ENCODE peak calls at places on chromosomes 7 and 10, in eight cellular contexts. R, W, J, P, U, G, C and M are unnamed samples.

GRCh38 chr10:13990918-13991317 is 339.8 kb downstream of the FRMD4A start:
- DNase-seq in R (no peak), P (no peak), W (no peak), J (peak; percentile 81), G (no peak), U (peak; percentile 75), C (no peak), M (peak; percentile 62)

GRCh38 chr10:103759100-103759781 is 96.1 kb downstream of the SH3PXD2A start:
- DNase-seq in J (peak; percentile 74), P (peak; percentile 75), W (no peak), C (peak; percentile 40), U (peak; percentile 65), G (peak; percentile 32), R (peak; percentile 59), M (peak; percentile 81)

GRCh38 chr10:51960494-51960895 is 261.1 kb upstream of the CSTF2T start:
- DNase-seq in U (peak; percentile 77), C (no peak), P (peak; percentile 8), R (no peak), W (peak; percentile 10), G (peak; percentile 37), J (peak; percentile 33), M (peak; percentile 59)

GRCh38 chr10:50625663-50626062 is 1.9 kb upstream of the SGMS1 start:
- DNase-seq in P (no peak), R (no peak), G (peak; percentile 17), J (no peak), W (no peak), U (peak; percentile 36), C (no peak), M (peak; percentile 18)

GRCh38 chr10:101444058-101444457 is 90.1 kb downstream of the BTRC start:
- DNase-seq in P (no peak), U (peak; percentile 23), C (no peak), G (peak; percentile 10), J (no peak), R (no peak), W (no peak), M (peak; percentile 5)

GRCh38 chr10:112585052-112585451 is 138.0 kb downstream of the VTI1A start:
- DNase-seq in G (no peak), U (peak; percentile 10), W (peak; percentile 36), R (no peak), J (peak; percentile 40), P (peak; percentile 38), C (no peak), M (peak; percentile 49)

GRCh38 chr7:142519077-142519789 is 230.0 kb upstream of the PRSS1 start:
- DNase-seq in R (no peak), G (no peak), W (no peak), C (no peak), P (no peak), U (no peak), J (peak; percentile 28), M (no peak)

GRCh38 chr10:104485632-104486031 is 132.0 kb downstream of the CFAP58 start:
- DNase-seq in J (no peak), W (peak; percentile 16), U (no peak), C (no peak), G (no peak), R (no peak), P (no peak), M (no peak)

GRCh38 chr7:73424486-73424885 is 9.1 kb upstream of the FZD9 start:
- DNase-seq in R (no peak), J (no peak), U (no peak), G (no peak), W (no peak), P (no peak), C (no peak), M (no peak)

GRCh38 chr7:54764861-54765260 is 5.8 kb upstream of the SEC61G start:
- DNase-seq in J (no peak), G (no peak), W (no peak), R (no peak), P (no peak), U (no peak), C (no peak), M (no peak)

GRCh38 chr10:75431180-75432111 is at the start of gene LRMDA:
- DNase-seq in G (no peak), J (no peak), P (no peak), W (no peak), R (peak; percentile 61), U (peak; percentile 52), C (no peak), M (no peak)

GRCh38 chr7:48384180-48384752 is 213.0 kb downstream of the ABCA13 start:
- DNase-seq in W (no peak), P (no peak), J (no peak), R (no peak), U (no peak), G (no peak), C (no peak), M (no peak)

GRCh38 chr7:98404840-98405239 is 4.0 kb upstream of the BAIAP2L1 start:
- DNase-seq in G (no peak), U (no peak), C (no peak), W (no peak), P (no peak), J (no peak), R (no peak), M (no peak)

GRCh38 chr7:125547505-125547904 is 617.9 kb upstream of the POT1 start:
- DNase-seq in R (no peak), P (no peak), J (no peak), G (no peak), U (no peak), C (no peak), W (no peak), M (no peak)

GRCh38 chr7:47358357-47358756 is 223.6 kb downstream of the TNS3 start:
- DNase-seq in U (no peak), C (no peak), W (no peak), P (no peak), R (no peak), J (no peak), G (no peak), M (no peak)

GRCh38 chr7:102095933-102096332 is 190.7 kb upstream of the SH2B2 start:
- DNase-seq in C (no peak), U (no peak), W (no peak), R (no peak), P (no peak), G (no peak), J (no peak), M (no peak)

GRCh38 chr10:119595715-119596515 is 849 bp downstream of the TIAL1 start:
- DNase-seq in R (peak; percentile 38), J (peak; percentile 32), W (no peak), U (peak; percentile 55), G (peak; percentile 61), C (no peak), P (no peak), M (peak; percentile 34)

GRCh38 chr7:90568213-90568612 is 27.9 kb upstream of the CDK14 start:
- DNase-seq in J (peak; percentile 21), P (no peak), U (no peak), R (no peak), C (no peak), G (no peak), W (no peak), M (peak; percentile 36)

GRCh38 chr7:150935149-150935548 is 43.0 kb downstream of the KCNH2 start:
- DNase-seq in G (no peak), P (no peak), C (no peak), J (no peak), W (no peak), U (no peak), R (no peak), M (no peak)

GRCh38 chr10:77801474-77802238 is 124.9 kb downstream of the DLG5 start:
- DNase-seq in U (peak; percentile 3), J (peak; percentile 33), P (no peak), R (no peak), G (peak; percentile 73), W (no peak), C (no peak), M (peak; percentile 45)

GRCh38 chr10:96021332-96021731 is 22.1 kb upstream of the CCNJ start:
- DNase-seq in C (no peak), R (no peak), U (no peak), P (no peak), G (no peak), J (no peak), W (no peak), M (no peak)

GRCh38 chr10:96023168-96023567 is 20.2 kb upstream of the CCNJ start:
- DNase-seq in G (no peak), P (no peak), C (no peak), R (no peak), W (no peak), J (no peak), U (no peak), M (no peak)

GRCh38 chr10:96022739-96023138 is 20.6 kb upstream of the CCNJ start:
- DNase-seq in C (no peak), G (no peak), U (no peak), W (no peak), J (no peak), R (no peak), P (no peak), M (no peak)

GRCh38 chr10:96025566-96025965 is 17.8 kb upstream of the CCNJ start:
- DNase-seq in U (peak; percentile 10), P (no peak), C (no peak), R (no peak), G (peak; percentile 63), W (peak; percentile 34), J (peak; percentile 7), M (no peak)
- TF ChIP-seq CTCF in U (no peak), P (peak; percentile 42), C (no peak), R (no peak), G (peak; percentile 46), W (no peak), J (peak; percentile 18), M (peak; percentile 20)

DNA sequence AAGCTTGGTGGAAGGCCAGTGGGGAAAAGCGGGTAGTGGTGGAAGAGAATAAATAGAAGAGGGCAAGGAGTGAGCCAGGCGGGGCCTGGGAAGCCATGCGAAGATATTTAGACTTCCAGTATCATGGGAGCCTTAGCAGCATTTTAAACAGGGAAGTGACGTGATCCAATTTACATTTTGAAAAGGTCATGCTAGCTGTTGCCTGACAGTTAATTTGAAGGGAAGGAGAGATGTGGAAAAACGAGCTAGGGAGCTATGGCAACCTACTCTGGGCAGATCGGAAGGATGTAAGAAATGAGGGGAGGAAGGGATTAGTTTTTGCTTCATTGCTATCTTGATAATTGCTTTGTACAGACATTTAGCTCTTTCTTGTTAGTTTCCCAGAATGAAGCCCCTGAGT is 13.1 kb upstream of the CALU start:
- DNase-seq in U (no peak), J (no peak), P (no peak), G (no peak), W (no peak), R (no peak), C (no peak), M (no peak)
- H3K4me3 ChIP-seq in U (no peak overlapping the region), J (no peak overlapping the region), P (no peak overlapping the region), G (no peak overlapping the region), W (no peak overlapping the region), R (no peak overlapping the region), C (no peak overlapping the region), M (no peak overlapping the region)

GRCh38 chr7:25180946-25181345 is 47.3 kb downstream of the NPVF start:
- DNase-seq in G (no peak), P (no peak), W (no peak), R (no peak), C (no peak), J (no peak), U (peak; percentile 9), M (no peak)
- TF ChIP-seq CTCF in G (no peak), P (no peak), W (no peak), R (no peak), C (no peak), J (no peak), U (no peak), M (peak; percentile 15)

DNA sequence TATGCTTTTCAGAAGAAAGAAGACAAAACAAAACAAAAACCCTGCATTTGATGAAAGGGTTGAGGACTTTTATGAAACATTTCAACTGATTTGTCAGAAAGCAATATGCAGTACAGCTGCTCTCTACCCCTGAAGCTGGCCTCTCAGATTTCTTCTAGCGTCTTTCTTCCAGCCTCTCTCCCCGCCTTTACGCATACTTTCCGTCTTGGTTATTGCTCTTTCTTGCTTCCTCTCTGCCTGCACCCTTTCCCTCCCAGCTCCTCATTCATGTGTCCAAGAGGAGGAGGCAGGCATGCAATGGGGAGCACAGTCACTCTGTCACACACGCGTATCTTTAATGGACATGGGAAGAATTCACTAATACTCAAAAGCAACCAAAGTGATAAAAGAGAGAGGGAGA is 91.0 kb upstream of the COL1A2 start:
- DNase-seq in W (no peak), G (no peak), C (no peak), U (peak; percentile 87), J (peak; percentile 80), P (no peak), R (peak; percentile 61), M (peak; percentile 82)
- H3K4me3 ChIP-seq in W (no peak overlapping the region), G (no peak overlapping the region), C (no peak overlapping the region), U (no peak overlapping the region), J (no peak overlapping the region), P (no peak overlapping the region), R (no peak overlapping the region), M (no peak overlapping the region)